ENCODE peak calls at places on chromosomes 11 and 22, in seven cellular contexts. Z is endothelial cell of umbilical vein, T is endothelial cell, G is lower leg skin, L is activated B cell treated with CpG ODN at 0.5 μM for 24 hours, F is OCI-LY7, R is IMR-90. H is an unnamed sample.

GRCh38 chr11:111402411-111402810 is 23.3 kb upstream of the POU2AF1 start:
- DNase-seq in G (no peak), Z (no peak), L (no peak), T (no peak), R (no peak), F (no peak), H (no peak)

GRCh38 chr11:127042445-127042844 is 41.9 kb upstream of the KIRREL3 start:
- DNase-seq in G (no peak), F (no peak), R (peak), T (no peak), L (no peak), Z (no peak), H (no peak)

GRCh38 chr11:14789879-14790484 is 102.0 kb downstream of the CYP2R1 start:
- DNase-seq in F (peak), T (no peak), Z (peak), L (no peak), G (no peak), R (peak), H (no peak)

GRCh38 chr11:34810107-34810562 is 106.0 kb downstream of the APIP start:
- DNase-seq in G (no peak), Z (no peak), R (no peak), L (no peak), F (no peak), T (no peak), H (no peak)

GRCh38 chr11:14702760-14703159 is 59.2 kb downstream of the PDE3B start:
- DNase-seq in L (no peak), T (no peak), R (no peak), G (no peak), Z (no peak), F (no peak), H (no peak)

GRCh38 chr11:46378811-46379482 is 2.5 kb upstream of the MDK start:
- DNase-seq in R (no peak), T (no peak), L (no peak), F (no peak), Z (no peak), G (no peak), H (no peak)

GRCh38 chr11:78961938-78962701 is 387.5 kb upstream of the NARS2 start:
- DNase-seq in G (no peak), L (no peak), F (no peak), R (peak), T (peak), Z (peak), H (no peak)

GRCh38 chr22:35212020-35212419 is 45.3 kb upstream of the HMGXB4 start:
- DNase-seq in Z (no peak), G (no peak), F (no peak), R (peak), L (no peak), T (no peak), H (no peak)

GRCh38 chr22:37219534-37219933 is 7.3 kb upstream of the SSTR3 start:
- DNase-seq in G (no peak), T (no peak), F (no peak), R (no peak), L (no peak), Z (no peak), H (peak)

GRCh38 chr11:56909080-56909479 is 79.6 kb upstream of the OR5AK2 start:
- DNase-seq in Z (no peak), T (no peak), R (no peak), L (no peak), G (no peak), F (no peak), H (no peak)

GRCh38 chr11:1405186-1406020 is 15.7 kb downstream of the BRSK2 start:
- DNase-seq in F (no peak), Z (no peak), G (no peak), L (no peak), R (no peak), T (no peak), H (no peak)

GRCh38 chr11:104905271-104905670 is 7.0 kb upstream of the CASP12 start:
- DNase-seq in G (no peak), R (no peak), F (no peak), L (no peak), Z (peak), T (no peak), H (no peak)

GRCh38 chr11:72191961-72192381 is at the start of gene FOLR1:
- DNase-seq in G (no peak), L (no peak), R (no peak), Z (no peak), T (no peak), F (no peak), H (peak)

GRCh38 chr22:47192106-47192650 is 429.7 kb downstream of the TBC1D22A start:
- DNase-seq in G (no peak), L (peak), R (no peak), T (no peak), F (no peak), Z (no peak), H (no peak)

GRCh38 chr11:69173925-69174591 is 18.3 kb downstream of the SMIM38 start:
- DNase-seq in F (no peak), R (peak), T (no peak), L (no peak), G (no peak), Z (no peak), H (peak)

GRCh38 chr11:104534268-104534667 is 364.0 kb downstream of the CASP12 start:
- DNase-seq in Z (peak), T (no peak), R (peak), F (no peak), G (no peak), L (no peak), H (no peak)

GRCh38 chr11:125348704-125349635 is 147.1 kb downstream of the FEZ1 start:
- DNase-seq in R (peak), Z (peak), F (peak), T (peak), L (peak), G (no peak), H (peak)

GRCh38 chr22:18035740-18036139 is 11.4 kb upstream of the MICAL3 start:
- DNase-seq in Z (no peak), T (no peak), G (no peak), L (no peak), F (no peak), R (peak), H (no peak)

GRCh38 chr11:16195659-16196058 is 160.7 kb downstream of the SOX6 start:
- DNase-seq in G (no peak), R (peak), F (no peak), T (no peak), L (no peak), Z (no peak), H (no peak)

GRCh38 chr11:10655931-10656576 is 37.5 kb downstream of the IRAG1 start:
- DNase-seq in G (no peak), T (no peak), L (no peak), F (no peak), R (no peak), Z (no peak), H (no peak)

GRCh38 chr22:29635734-29636357 is 32.4 kb downstream of the NF2 start:
- DNase-seq in L (no peak), R (peak), F (peak), T (no peak), Z (peak), G (no peak), H (no peak)

GRCh38 chr22:20243545-20244249 is 24.4 kb downstream of the RTN4R start:
- DNase-seq in T (peak), R (peak), F (peak), Z (peak), L (no peak), G (peak), H (peak)

GRCh38 chr11:22674470-22675426 is 8.3 kb downstream of the GAS2 start:
- DNase-seq in F (no peak), T (no peak), Z (no peak), R (no peak), L (no peak), G (no peak), H (no peak)

GRCh38 chr11:133840479-133840941 is 4.8 kb downstream of the SPATA19 start:
- DNase-seq in T (no peak), G (no peak), F (no peak), R (no peak), L (no peak), Z (no peak), H (no peak)

GRCh38 chr11:119671048-119671447 is 58.0 kb downstream of the NECTIN1 start:
- DNase-seq in T (no peak), G (no peak), F (no peak), L (no peak), R (peak), Z (peak), H (peak)

GRCh38 chr22:27105142-27106025 is 448.0 kb downstream of the MIAT start:
- DNase-seq in R (peak), G (peak), T (no peak), F (no peak), Z (peak), L (no peak), H (no peak)

GRCh38 chr11:88428959-88429358 is 91.4 kb upstream of the CTSC start:
- DNase-seq in T (no peak), R (no peak), L (no peak), Z (no peak), F (no peak), G (no peak), H (no peak)

GRCh38 chr22:42716221-42716620 is 4.4 kb downstream of the A4GALT start:
- DNase-seq in R (no peak), F (peak), Z (no peak), T (no peak), G (no peak), L (no peak), H (no peak)

GRCh38 chr11:34168642-34169051 is 63.2 kb downstream of the NAT10 start:
- DNase-seq in L (no peak), Z (no peak), G (no peak), T (no peak), R (peak), F (no peak), H (no peak)

GRCh38 chr22:42180349-42180842 is 49.8 kb upstream of the CYP2D6 start:
- DNase-seq in T (no peak), F (no peak), G (peak), L (no peak), Z (no peak), R (peak), H (no peak)

GRCh38 chr22:35352214-35353111 is 28.4 kb upstream of the HMOX1 start:
- DNase-seq in F (peak), T (peak), G (peak), Z (peak), L (peak), R (no peak), H (peak)

GRCh38 chr11:75105462-75105925 is 8.8 kb upstream of the OR2AT4 start:
- DNase-seq in R (no peak), F (no peak), G (no peak), T (no peak), Z (no peak), L (no peak), H (no peak)

GRCh38 chr11:119179983-119180382 is 5.3 kb upstream of the NHERF4 start:
- DNase-seq in T (no peak), Z (no peak), G (no peak), L (no peak), R (no peak), F (no peak), H (no peak)

GRCh38 chr22:46052801-46053562 is 76.0 kb upstream of the WNT7B start:
- DNase-seq in L (no peak), R (no peak), F (peak), T (no peak), Z (peak), G (peak), H (peak)

GRCh38 chr11:47688101-47688500 is 27.1 kb downstream of the AGBL2 start:
- DNase-seq in F (no peak), Z (no peak), T (no peak), G (no peak), L (no peak), R (no peak), H (no peak)

GRCh38 chr11:47689480-47689879 is 25.7 kb downstream of the AGBL2 start:
- DNase-seq in T (no peak), L (no peak), Z (no peak), F (no peak), G (no peak), R (no peak), H (no peak)

GRCh38 chr11:47688986-47689385 is 26.2 kb downstream of the AGBL2 start:
- DNase-seq in R (no peak), T (no peak), L (no peak), Z (no peak), F (no peak), G (no peak), H (no peak)

DNA sequence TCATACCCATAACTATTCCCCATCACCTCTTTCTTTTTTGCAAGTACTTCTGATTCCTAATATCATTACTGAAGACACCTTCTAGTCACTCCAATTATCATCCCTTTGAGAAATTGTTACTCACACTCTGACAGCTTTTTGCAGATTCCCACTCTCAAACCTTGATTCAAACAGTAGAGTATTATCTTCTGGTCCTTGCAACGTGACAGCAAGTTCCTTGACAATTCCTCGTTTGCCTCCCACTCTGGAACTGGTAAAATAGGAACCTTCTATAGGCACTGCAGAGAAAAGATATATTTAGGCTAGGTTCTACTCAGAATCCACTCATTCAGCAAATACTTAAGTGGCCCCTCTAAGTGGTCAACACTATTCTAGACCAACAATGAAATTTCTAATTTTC is 23.2 kb downstream of the AGBL2 start:
- DNase-seq in R (no peak), L (no peak), F (no peak), T (no peak), Z (no peak), G (no peak), H (no peak)
- TF ChIP-seq CTCF in R (no peak), L (no peak), F (no peak), T (no peak), Z (no peak), G (no peak), H (no peak)

DNA sequence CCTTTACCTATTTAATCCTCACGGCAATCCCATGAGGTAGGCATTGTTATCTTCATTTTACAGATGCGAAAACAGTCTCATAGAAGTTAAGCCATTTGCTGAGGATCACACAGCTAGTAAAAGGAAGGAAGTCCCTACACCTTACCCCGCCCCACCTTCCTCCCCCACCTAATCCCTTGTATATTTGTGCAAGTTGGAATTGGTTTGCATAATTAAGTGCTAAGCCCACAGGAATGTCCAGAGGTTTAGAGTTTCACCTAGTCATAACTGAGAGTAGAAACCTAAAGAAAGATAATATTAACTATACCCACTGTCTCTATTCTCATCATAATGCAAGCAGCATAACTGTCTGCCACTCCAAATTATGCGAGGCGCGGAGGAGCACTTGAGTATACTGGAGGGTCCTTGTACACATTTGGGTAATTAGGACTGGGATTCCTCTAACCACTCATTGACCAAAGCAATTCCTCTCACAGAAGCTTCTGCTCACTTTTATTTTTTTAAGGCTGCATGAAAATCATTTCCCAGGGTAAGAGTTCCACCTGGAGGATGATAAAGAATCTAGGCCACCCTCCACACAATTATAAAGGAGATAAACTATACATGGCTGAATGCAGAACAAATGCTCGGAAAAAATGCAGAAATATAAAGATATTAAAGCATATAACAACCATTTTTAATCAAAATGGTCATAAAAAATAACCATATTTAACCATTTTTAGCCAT is 199.9 kb downstream of the FAM181B start:
- DNase-seq in T (no peak), G (no peak), F (no peak), R (no peak), L (no peak), Z (no peak), H (no peak)
- TF ChIP-seq CTCF in T (no peak), G (no peak), F (no peak), R (no peak), L (no peak), Z (no peak), H (no peak)

DNA sequence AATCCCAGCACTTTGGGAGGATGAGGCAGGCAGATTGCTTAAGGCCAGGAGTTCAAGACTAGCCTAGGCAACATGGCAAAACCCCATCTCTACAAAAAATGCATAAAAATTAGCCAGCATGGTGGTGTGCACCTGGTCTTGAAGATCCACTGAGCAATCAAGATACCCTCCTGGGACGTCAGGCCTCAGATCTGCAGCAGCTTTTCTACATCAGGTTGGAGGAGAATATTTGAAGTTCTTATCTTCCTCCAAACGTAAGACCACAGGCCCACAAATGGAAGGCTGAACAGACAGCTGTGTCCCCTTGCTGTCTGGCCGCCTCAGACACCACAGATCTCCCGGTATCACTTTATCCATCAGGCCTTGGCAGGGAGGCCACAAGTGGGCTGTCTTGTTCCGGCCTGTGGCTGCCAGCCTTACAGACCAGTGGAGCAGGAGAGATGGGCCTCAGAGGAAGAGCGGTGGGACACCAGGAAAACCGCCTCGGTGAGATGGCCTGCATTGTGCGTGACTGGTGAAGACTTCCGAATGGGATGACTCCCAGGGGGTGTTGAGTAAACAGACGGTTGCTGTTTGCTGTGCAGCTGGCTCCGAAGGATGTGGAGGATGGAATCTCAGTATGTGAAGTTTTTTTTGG is 15.9 kb downstream of the UBASH3B start:
- DNase-seq in Z (no peak), G (no peak), T (no peak), R (peak), L (no peak), F (peak), H (no peak)
- TF ChIP-seq CTCF in Z (no peak), G (no peak), T (no peak), R (no peak), L (no peak), F (no peak), H (no peak)

DNA sequence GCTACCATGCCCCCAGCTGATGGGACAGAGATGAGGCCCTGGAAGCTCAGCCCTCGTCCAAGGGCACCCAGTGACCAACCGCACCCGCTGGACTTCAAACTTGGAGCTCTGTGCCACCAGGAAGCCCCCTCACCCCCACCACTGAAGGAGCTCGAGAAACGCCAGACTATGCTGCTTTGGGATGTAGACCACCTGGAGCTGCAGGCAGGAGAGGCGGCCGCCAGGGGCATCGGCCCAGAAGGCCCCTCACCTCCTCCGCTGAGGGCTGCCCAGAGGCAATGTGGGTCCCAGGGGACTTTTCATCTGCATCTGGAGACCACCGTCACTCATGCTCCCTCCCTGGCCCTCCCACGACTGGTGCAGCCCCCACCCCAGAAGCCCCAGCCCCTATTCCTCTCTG is 28.3 kb downstream of the CDKN1C start:
- DNase-seq in R (no peak), G (no peak), T (no peak), L (no peak), Z (no peak), F (no peak), H (no peak)
- TF ChIP-seq CTCF in R (no peak), G (no peak), T (no peak), L (no peak), Z (no peak), F (no peak), H (no peak)

DNA sequence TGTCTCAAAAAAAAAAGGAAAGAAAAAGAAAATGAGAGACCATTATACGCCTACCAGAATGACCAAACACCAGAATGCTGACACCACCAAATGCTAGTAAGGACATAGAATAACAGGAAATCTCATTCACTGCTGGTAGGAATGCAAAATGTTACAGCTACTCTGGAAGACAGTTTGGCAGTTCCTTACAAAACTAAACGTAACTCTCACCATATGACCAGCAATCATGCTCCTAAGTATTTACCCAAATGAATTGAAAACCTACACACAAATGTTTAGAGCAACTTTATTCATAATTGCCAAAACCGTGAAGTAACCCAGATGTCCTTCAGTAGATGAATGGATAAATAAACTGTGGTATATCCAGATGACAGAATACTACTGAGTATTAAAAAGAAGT is 7.2 kb downstream of the CHKA start:
- DNase-seq in F (no peak), L (no peak), G (no peak), Z (peak), R (peak), T (no peak), H (no peak)
- TF ChIP-seq CTCF in F (no peak), L (no peak), G (no peak), Z (no peak), R (peak), T (no peak), H (no peak)

GRCh38 chr11:62123669-62124185 is at the start of gene INCENP:
- DNase-seq in R (peak), F (peak), T (peak), L (peak), G (peak), Z (peak), H (peak)
- TF ChIP-seq CTCF in R (no peak), F (no peak), T (no peak), L (no peak), G (no peak), Z (no peak), H (no peak)

GRCh38 chr11:121255473-121256125 is 37.0 kb upstream of the SC5D start:
- DNase-seq in L (no peak), F (no peak), G (no peak), Z (no peak), T (no peak), R (no peak), H (no peak)
- TF ChIP-seq CTCF in L (no peak), F (no peak), G (no peak), Z (no peak), T (no peak), R (no peak), H (no peak)

H was measured in left lung.